ENCODE peak calls at places on chromosomes 5 and 9, in nine cellular contexts. S, C, V, H, K, J, M, N and F are unnamed samples.

GRCh38 chr9:125908138-125908537 is 161.0 kb downstream of the PBX3 start:
- DNase-seq in S (no peak), C (no peak), V (no peak), H (no peak), K (no peak), J (no peak), M (no peak), N (no peak), F (no peak)

GRCh38 chr5:10019236-10019635 is 230.5 kb downstream of the ATPSCKMT start:
- DNase-seq in S (no peak), C (no peak), V (no peak), H (no peak), K (no peak), J (peak), M (no peak), N (no peak), F (no peak)

GRCh38 chr5:89128930-89129625 is 246.1 kb upstream of the MEF2C start:
- DNase-seq in S (no peak), C (no peak), V (no peak), H (no peak), K (no peak), J (no peak), M (no peak), N (no peak), F (no peak)

GRCh38 chr9:82597225-82598158 is 465.4 kb downstream of the RASEF start:
- DNase-seq in S (no peak), C (no peak), V (no peak), H (no peak), K (no peak), J (no peak), M (no peak), N (no peak), F (no peak)

GRCh38 chr9:80932947-80933346 is 756.4 kb downstream of the TLE1 start:
- DNase-seq in S (no peak), C (no peak), V (no peak), H (no peak), K (no peak), J (no peak), M (no peak), N (no peak), F (no peak)

GRCh38 chr5:6408627-6409446 is 30.5 kb upstream of the MED10 start:
- DNase-seq in S (peak), C (no peak), V (no peak), H (no peak), K (no peak), J (peak), M (no peak), N (no peak), F (no peak)

GRCh38 chr5:113204525-113205161 is 228.0 kb downstream of the DCP2 start:
- DNase-seq in S (peak), C (no peak), V (peak), H (peak), K (no peak), J (peak), M (peak), N (no peak), F (peak)

GRCh38 chr5:142474426-142474825 is 149.6 kb upstream of the SPRY4 start:
- DNase-seq in S (no peak), C (no peak), V (no peak), H (peak), K (no peak), J (no peak), M (peak), N (no peak), F (peak)

GRCh38 chr9:28212979-28213378 is 639.7 kb upstream of the C9orf72 start:
- DNase-seq in S (peak), C (no peak), V (no peak), H (peak), K (no peak), J (peak), M (peak), N (no peak), F (peak)

GRCh38 chr9:112546149-112547012 is 59.8 kb downstream of the KIAA1958 start:
- DNase-seq in S (peak), C (no peak), V (no peak), H (peak), K (no peak), J (no peak), M (no peak), N (no peak), F (no peak)

GRCh38 chr5:25850581-25850980 is 1187.8 kb downstream of the CDH9 start:
- DNase-seq in S (no peak), C (no peak), V (no peak), H (no peak), K (peak), J (no peak), M (peak), N (no peak), F (peak)

GRCh38 chr5:171207256-171207866 is 101.7 kb upstream of the TLX3 start:
- DNase-seq in S (peak), C (peak), V (no peak), H (peak), K (no peak), J (peak), M (peak), N (no peak), F (peak)

GRCh38 chr5:178551059-178551458 is 39.1 kb downstream of the COL23A1 start:
- DNase-seq in S (peak), C (no peak), V (no peak), H (peak), K (no peak), J (peak), M (peak), N (no peak), F (peak)

GRCh38 chr9:135008416-135008815 is 79.1 kb upstream of the OLFM1 start:
- DNase-seq in S (no peak), C (no peak), V (no peak), H (no peak), K (no peak), J (no peak), M (no peak), N (no peak), F (no peak)

GRCh38 chr5:73379435-73379834 is 69.1 kb downstream of the FOXD1 start:
- DNase-seq in S (no peak), C (no peak), V (no peak), H (no peak), K (no peak), J (no peak), M (no peak), N (no peak), F (no peak)

GRCh38 chr5:58013542-58014258 is 446.2 kb downstream of the PLK2 start:
- DNase-seq in S (no peak), C (no peak), V (no peak), H (no peak), K (no peak), J (no peak), M (no peak), N (no peak), F (no peak)

GRCh38 chr9:130138791-130139190 is 33.4 kb upstream of the NCS1 start:
- DNase-seq in S (peak), C (no peak), V (peak), H (peak), K (no peak), J (peak), M (peak), N (no peak), F (peak)

GRCh38 chr9:84187090-84187489 is 153.5 kb downstream of the SLC28A3 start:
- DNase-seq in S (no peak), C (no peak), V (no peak), H (no peak), K (no peak), J (peak), M (no peak), N (no peak), F (no peak)

GRCh38 chr5:14237313-14238086 is 94.4 kb downstream of the TRIO start:
- DNase-seq in S (no peak), C (no peak), V (no peak), H (no peak), K (no peak), J (no peak), M (no peak), N (no peak), F (no peak)

GRCh38 chr9:125861405-125862063 is 114.4 kb downstream of the PBX3 start:
- DNase-seq in S (peak), C (no peak), V (no peak), H (peak), K (no peak), J (peak), M (no peak), N (no peak), F (peak)

GRCh38 chr5:52007230-52007858 is 624.1 kb downstream of the ISL1 start:
- DNase-seq in S (peak), C (no peak), V (no peak), H (peak), K (peak), J (peak), M (peak), N (no peak), F (peak)

GRCh38 chr5:160061770-160062169 is 52.8 kb downstream of the TTC1 start:
- DNase-seq in S (no peak), C (no peak), V (no peak), H (no peak), K (peak), J (no peak), M (no peak), N (no peak), F (no peak)

GRCh38 chr5:31133488-31133887 is 60.0 kb upstream of the CDH6 start:
- DNase-seq in S (peak), C (no peak), V (no peak), H (peak), K (no peak), J (peak), M (no peak), N (no peak), F (peak)

GRCh38 chr9:37967681-37968080 is 63.8 kb upstream of the SLC25A51 start:
- DNase-seq in S (no peak), C (no peak), V (no peak), H (no peak), K (no peak), J (no peak), M (no peak), N (no peak), F (no peak)

GRCh38 chr5:77087484-77088291 is 603 bp upstream of the ZBED3 start:
- DNase-seq in S (no peak), C (no peak), V (peak), H (no peak), K (peak), J (peak), M (no peak), N (peak), F (no peak)

GRCh38 chr9:16672501-16672900 is 198.0 kb downstream of the BNC2 start:
- DNase-seq in S (no peak), C (no peak), V (no peak), H (no peak), K (no peak), J (no peak), M (no peak), N (no peak), F (no peak)

GRCh38 chr9:99822596-99823391 is 1.1 kb downstream of the NR4A3 start:
- DNase-seq in S (peak), C (peak), V (peak), H (peak), K (peak), J (peak), M (peak), N (peak), F (peak)

GRCh38 chr5:7146886-7147285 is 249.1 kb upstream of the ADCY2 start:
- DNase-seq in S (no peak), C (no peak), V (no peak), H (peak), K (no peak), J (no peak), M (no peak), N (no peak), F (no peak)

GRCh38 chr5:96714951-96715451 is 52.8 kb downstream of the CAST start:
- DNase-seq in S (peak), C (no peak), V (peak), H (peak), K (peak), J (peak), M (no peak), N (no peak), F (peak)

GRCh38 chr9:38620483-38621433 is at the start of gene ANKRD18A:
- DNase-seq in S (peak), C (peak), V (peak), H (peak), K (peak), J (peak), M (peak), N (peak), F (peak)

GRCh38 chr5:34491251-34491620 is 164.9 kb upstream of the RAI14 start:
- DNase-seq in S (no peak), C (no peak), V (no peak), H (no peak), K (no peak), J (no peak), M (no peak), N (no peak), F (no peak)

GRCh38 chr5:127351418-127351817 is 60.8 kb downstream of the MEGF10 start:
- DNase-seq in S (no peak), C (no peak), V (no peak), H (no peak), K (no peak), J (peak), M (no peak), N (no peak), F (no peak)

GRCh38 chr9:119366909-119367690 is 2.1 kb downstream of the BRINP1 start:
- DNase-seq in S (no peak), C (no peak), V (no peak), H (peak), K (no peak), J (no peak), M (no peak), N (no peak), F (no peak)

GRCh38 chr5:152634596-152634995 is 229.5 kb upstream of the NMUR2 start:
- DNase-seq in S (no peak), C (peak), V (no peak), H (no peak), K (no peak), J (no peak), M (no peak), N (no peak), F (no peak)

GRCh38 chr5:67809589-67809988 is 406.0 kb upstream of the PIK3R1 start:
- DNase-seq in S (no peak), C (no peak), V (no peak), H (peak), K (no peak), J (no peak), M (no peak), N (no peak), F (no peak)

GRCh38 chr9:88476491-88477271 is 58.3 kb upstream of the NXNL2 start:
- DNase-seq in S (peak), C (no peak), V (no peak), H (no peak), K (no peak), J (peak), M (no peak), N (no peak), F (no peak)

GRCh38 chr5:72234265-72234700 is 85.8 kb downstream of the MRPS27 start:
- DNase-seq in S (peak), C (no peak), V (no peak), H (peak), K (no peak), J (peak), M (peak), N (no peak), F (peak)

GRCh38 chr5:170523129-170523497 is 19.3 kb downstream of the KCNIP1 start:
- DNase-seq in S (no peak), C (no peak), V (no peak), H (no peak), K (no peak), J (peak), M (no peak), N (no peak), F (peak)

GRCh38 chr9:10045598-10045997 is 567.2 kb downstream of the PTPRD start:
- DNase-seq in S (peak), C (no peak), V (no peak), H (peak), K (no peak), J (peak), M (no peak), N (no peak), F (peak)
- TF ChIP-seq CTCF in S (peak), C (peak), V (peak), H (peak), K (peak), J (peak), M (peak), N (no peak), F (peak)

DNA sequence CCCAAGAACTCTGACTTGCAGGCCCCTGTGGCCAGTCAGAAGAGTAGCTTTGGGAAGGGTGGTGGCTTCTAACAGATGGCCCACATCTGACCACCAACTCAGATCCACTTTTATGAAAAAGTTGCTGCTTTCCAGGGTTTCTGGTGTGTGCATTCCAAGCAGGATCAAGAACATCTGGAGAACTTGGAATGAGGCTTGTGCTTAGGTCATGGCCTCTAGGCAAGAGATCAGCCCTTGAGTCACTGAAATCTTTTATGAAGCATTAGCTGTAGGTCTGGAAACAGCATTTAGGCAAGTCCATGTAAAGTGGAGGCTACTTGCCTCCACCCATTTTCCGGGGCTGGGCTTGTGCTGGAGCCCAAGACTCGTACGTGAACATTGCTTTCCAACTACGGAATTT is 433.3 kb downstream of the SH3GL2 start:
- DNase-seq in S (no peak), C (no peak), V (peak), H (no peak), K (no peak), J (no peak), M (no peak), N (no peak), F (no peak)
- TF ChIP-seq CTCF in S (no peak), C (no peak), V (no peak), H (no peak), K (no peak), J (no peak), M (no peak), N (no peak), F (no peak)

DNA sequence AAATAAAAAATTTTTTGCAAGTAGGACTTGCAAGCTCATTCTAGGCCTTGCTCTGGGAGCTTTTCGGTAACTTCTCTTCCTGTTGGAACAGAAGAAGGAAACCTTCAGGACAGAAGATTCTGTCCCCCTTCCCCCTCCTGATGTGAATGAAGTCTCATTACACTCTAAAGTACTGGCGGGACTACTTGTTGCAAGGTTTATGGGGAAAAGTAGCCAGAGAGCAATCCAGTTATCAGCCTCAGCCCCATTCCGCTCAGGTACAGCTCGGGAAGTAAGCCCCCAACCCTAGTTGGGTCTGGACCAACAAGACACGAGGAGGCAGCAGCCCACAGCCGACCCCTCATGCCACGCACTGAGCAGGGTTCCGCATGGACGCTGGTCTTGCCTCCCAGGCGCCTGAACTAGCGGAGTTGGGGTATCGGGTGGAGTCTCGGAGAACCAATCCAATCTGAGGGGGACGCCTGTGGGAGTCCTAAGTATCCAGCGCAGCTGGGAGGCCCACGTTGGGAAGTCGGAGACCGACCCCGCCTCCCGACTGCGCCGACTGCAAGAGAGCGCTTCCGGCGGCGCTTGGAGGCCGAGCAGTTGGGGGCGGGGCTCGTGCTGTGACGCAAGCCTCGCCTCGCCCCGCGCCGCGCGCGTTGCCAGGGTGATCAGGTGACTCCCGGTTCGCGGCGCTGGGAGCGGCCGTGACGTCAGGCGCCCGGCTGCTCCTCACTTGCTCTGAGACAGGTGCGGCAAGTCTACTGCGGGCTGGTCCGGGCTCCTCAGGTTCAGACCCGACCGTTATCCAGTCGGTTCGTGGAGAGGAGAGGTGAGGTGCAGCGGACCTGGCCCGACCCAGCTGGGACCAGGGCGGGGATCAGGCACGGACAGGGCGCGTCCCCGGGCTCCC is at the start of gene CYSTM1:
- DNase-seq in S (peak), C (peak), V (peak), H (peak), K (peak), J (peak), M (peak), N (peak), F (peak)
- TF ChIP-seq CTCF in S (no peak), C (no peak), V (no peak), H (no peak), K (no peak), J (no peak), M (no peak), N (peak), F (no peak)

DNA sequence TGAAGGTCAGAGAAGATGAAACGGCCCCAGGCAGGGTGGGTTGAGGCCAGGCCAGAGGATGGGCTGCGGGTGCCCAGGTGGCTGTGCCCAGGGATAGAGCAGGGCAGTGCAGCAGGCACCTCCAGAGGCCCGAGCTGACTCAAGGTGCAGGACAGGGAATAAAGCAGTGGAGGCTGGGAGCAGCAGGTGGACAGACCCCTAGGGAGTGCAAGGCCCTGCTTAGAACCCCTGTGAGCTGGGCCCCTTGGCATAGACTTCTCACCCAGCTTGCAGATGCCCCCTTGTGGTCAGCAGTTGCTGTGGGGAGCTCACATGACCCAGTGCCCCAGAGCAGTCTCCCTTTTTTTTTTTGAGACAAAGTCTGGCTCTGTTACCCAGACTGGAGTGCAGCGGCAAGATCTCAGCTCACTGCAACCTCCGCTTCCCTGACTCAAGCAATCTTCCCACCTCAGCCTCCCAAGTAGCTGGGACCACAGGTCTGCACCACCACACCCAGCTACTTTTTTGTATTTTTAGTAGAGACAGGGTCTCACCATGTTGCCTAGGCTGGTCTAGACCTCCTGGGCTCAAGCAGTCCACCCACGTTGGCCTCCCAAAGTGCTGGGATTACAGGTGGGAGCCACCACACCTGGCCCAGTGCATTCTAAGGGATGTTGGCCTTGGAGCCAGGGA is 118.8 kb downstream of the WNK2 start:
- DNase-seq in S (peak), C (peak), V (no peak), H (peak), K (peak), J (peak), M (peak), N (no peak), F (peak)
- TF ChIP-seq CTCF in S (peak), C (peak), V (peak), H (peak), K (peak), J (peak), M (peak), N (peak), F (peak)